ENCODE peak calls at places on chromosome 3, in five cellular contexts. K is BJ; U is stimulated activated naive B cell treated with anti-CD40 and anti-IgM and Interleukin-4, amounts not matched to agents 10 μg/mL and 1 μg/mL and 100 μg/mL, for 72 hours; B is GM04504; F is GM20000. P is an unnamed sample.

GRCh38 chr3:177523991-177524438 is 326.7 kb upstream of the TBL1XR1 start:
- DNase-seq in K (no peak), U (no peak), B (no peak), F (no peak), P (no peak)

GRCh38 chr3:169907476-169907875 is 3.9 kb upstream of the SAMD7 start:
- DNase-seq in K (no peak), U (no peak), B (no peak), F (no peak), P (no peak)

GRCh38 chr3:42691861-42692666 is 6.7 kb downstream of the KLHL40 start:
- DNase-seq in K (no peak), U (no peak), B (no peak), F (no peak), P (no peak)

GRCh38 chr3:12679468-12679867 is 15.6 kb upstream of the RAF1 start:
- DNase-seq in K (peak), U (no peak), B (peak), F (no peak), P (no peak)

GRCh38 chr3:5126586-5126985 is 4.5 kb downstream of the ARL8B start:
- DNase-seq in K (no peak), U (no peak), B (no peak), F (no peak), P (no peak)

GRCh38 chr3:14780927-14781507 is 37.7 kb upstream of the FGD5 start:
- DNase-seq in K (no peak), U (peak), B (peak), F (peak), P (no peak)

GRCh38 chr3:46406786-46407611 is at the start of the genes CCR5AS and CCRL2:
- DNase-seq in K (no peak), U (peak), B (peak), F (peak), P (no peak)

GRCh38 chr3:71395927-71396695 is 187.4 kb downstream of the FOXP1 start:
- DNase-seq in K (no peak), U (no peak), B (no peak), F (no peak), P (no peak)

GRCh38 chr3:171284308-171285075 is 175.7 kb downstream of the TNIK start:
- DNase-seq in K (peak), U (no peak), B (peak), F (peak), P (no peak)

GRCh38 chr3:11716576-11717250 is 73.0 kb upstream of the VGLL4 start:
- DNase-seq in K (no peak), U (no peak), B (no peak), F (no peak), P (no peak)

GRCh38 chr3:127074900-127075360 is 92.0 kb downstream of the PLXNA1 start:
- DNase-seq in K (peak), U (peak), B (peak), F (peak), P (peak)

GRCh38 chr3:128971421-128971820 is 22.5 kb downstream of the CFAP92 start:
- DNase-seq in K (no peak), U (no peak), B (no peak), F (no peak), P (no peak)

GRCh38 chr3:177569193-177569592 is 371.9 kb upstream of the TBL1XR1 start:
- DNase-seq in K (no peak), U (no peak), B (no peak), F (no peak), P (no peak)

GRCh38 chr3:68996356-68996995 is 17.0 kb downstream of the EOGT start:
- DNase-seq in K (no peak), U (no peak), B (no peak), F (no peak), P (no peak)

GRCh38 chr3:184423567-184423966 is 43.7 kb downstream of the CHRD start:
- DNase-seq in K (no peak), U (no peak), B (no peak), F (no peak), P (no peak)